ENCODE peak calls at places on chromosomes 2 and 18, in five cellular contexts. X is activated effector memory CD4-positive, alpha-beta T cell treated with Interleukin-2 at 50 U/mL for 16 hours; J is RWPE1; D is T-helper 1 cell; S is IMR-90. A is an unnamed sample.

GRCh38 chr18:52163478-52163877 is 176.5 kb upstream of the DCC start:
- DNase-seq in X (no peak), J (no peak), D (no peak), S (no peak), A (no peak)

GRCh38 chr2:230907361-230908093 is 17.5 kb downstream of the GPR55 start:
- DNase-seq in J (no peak), S (no peak), X (no peak), D (no peak), A (no peak)

GRCh38 chr2:190359896-190360376 is 16.5 kb downstream of the INPP1 start:
- DNase-seq in X (peak; percentile 17), J (peak; percentile 30), D (peak; percentile 69), S (peak; percentile 76), A (peak; percentile 54)

GRCh38 chr2:216081487-216082387 is at the start of the genes PECR and TMEM169:
- DNase-seq in J (peak; percentile 88), S (peak; percentile 34), X (peak; percentile 70), D (peak; percentile 82), A (peak; percentile 35)

GRCh38 chr2:9251154-9252001 is 44.8 kb downstream of the ASAP2 start:
- DNase-seq in X (no peak), S (peak; percentile 77), J (peak; percentile 87), D (no peak), A (peak; percentile 88)

GRCh38 chr2:65164379-65165023 is 34.6 kb upstream of the RAB1A start:
- DNase-seq in S (peak; percentile 19), D (no peak), J (no peak), X (no peak), A (no peak)

GRCh38 chr2:199316851-199317250 is 140.9 kb downstream of the SATB2 start:
- DNase-seq in X (no peak), S (no peak), J (no peak), D (no peak), A (no peak)

GRCh38 chr2:8584174-8585066 is 97.4 kb upstream of the ID2 start:
- DNase-seq in X (no peak), D (no peak), J (no peak), S (no peak), A (no peak)

GRCh38 chr18:8610442-8610801 is 1.2 kb downstream of the RAB12 start:
- DNase-seq in J (no peak), D (peak; percentile 7), X (no peak), S (peak; percentile 19), A (peak; percentile 42)

GRCh38 chr2:26479971-26480750 is 2.2 kb upstream of the OTOF start:
- DNase-seq in D (no peak), J (no peak), S (no peak), X (no peak), A (no peak)

GRCh38 chr2:119723784-119724467 is 35.8 kb upstream of the PTPN4 start:
- DNase-seq in D (no peak), X (no peak), J (no peak), S (no peak), A (no peak)

GRCh38 chr18:62432176-62432575 is 90.6 kb upstream of the ZCCHC2 start:
- DNase-seq in X (no peak), D (no peak), J (no peak), S (no peak), A (no peak)

A was measured in amniotic epithelial cell.